ENCODE peak calls at places on chromosomes 3 and 15, in nine cellular contexts. M, Q, J, L, Z, U, B, F and X are unnamed samples.
A peak's percentile ranks its signal among the peaks of the same experiment; 100 is the strongest.

GRCh38 chr15:90037961-90038633 is 37.0 kb downstream of the ZNF710 start:
- DNase-seq in M (no peak), Q (peak; percentile 40), J (peak; percentile 28), L (no peak), Z (no peak), U (peak; percentile 35), B (peak; percentile 55), F (no peak), X (peak; percentile 78)

GRCh38 chr3:8932507-8932906 is 30.8 kb downstream of the RAD18 start:
- DNase-seq in M (no peak), Q (no peak), J (no peak), L (no peak), Z (no peak), U (no peak), B (no peak), F (no peak), X (no peak)

GRCh38 chr15:27686376-27686775 is 412.7 kb downstream of the OCA2 start:
- DNase-seq in M (no peak), Q (no peak), J (no peak), L (no peak), Z (peak; percentile 43), U (no peak), B (peak; percentile 7), F (no peak), X (no peak)

GRCh38 chr3:188083011-188083410 is 70.9 kb upstream of the LPP start:
- DNase-seq in M (no peak), Q (no peak), J (no peak), L (no peak), Z (no peak), U (no peak), B (no peak), F (no peak), X (no peak)

GRCh38 chr3:197331131-197331530 is 32.7 kb upstream of the DLG1 start:
- DNase-seq in M (peak; percentile 25), Q (no peak), J (no peak), L (no peak), Z (no peak), U (no peak), B (no peak), F (no peak), X (no peak)

GRCh38 chr15:29074045-29074444 is 188.3 kb downstream of the APBA2 start:
- DNase-seq in M (no peak), Q (no peak), J (no peak), L (no peak), Z (no peak), U (no peak), B (peak; percentile 42), F (no peak), X (no peak)

GRCh38 chr3:85864896-85865295 is 906.1 kb downstream of the CADM2 start:
- DNase-seq in M (no peak), Q (no peak), J (no peak), L (no peak), Z (no peak), U (no peak), B (no peak), F (no peak), X (no peak)

GRCh38 chr3:148789156-148789555 is 38.5 kb upstream of the CPB1 start:
- DNase-seq in M (peak; percentile 48), Q (no peak), J (peak; percentile 30), L (peak; percentile 17), Z (no peak), U (no peak), B (no peak), F (peak; percentile 33), X (no peak)

GRCh38 chr3:9627901-9628633 is 21.2 kb upstream of the MTMR14 start:
- DNase-seq in M (no peak), Q (no peak), J (no peak), L (no peak), Z (no peak), U (no peak), B (no peak), F (no peak), X (no peak)

GRCh38 chr15:69408841-69409240 is 5.3 kb upstream of the KIF23 start:
- DNase-seq in M (no peak), Q (no peak), J (no peak), L (no peak), Z (no peak), U (no peak), B (no peak), F (no peak), X (no peak)

GRCh38 chr15:69412701-69413100 is 1.4 kb upstream of the KIF23 start:
- DNase-seq in M (no peak), Q (no peak), J (no peak), L (no peak), Z (no peak), U (no peak), B (no peak), F (no peak), X (no peak)

GRCh38 chr15:69412274-69412673 is 1.9 kb upstream of the KIF23 start:
- DNase-seq in M (no peak), Q (no peak), J (no peak), L (no peak), Z (no peak), U (no peak), B (no peak), F (no peak), X (no peak)

GRCh38 chr15:69407719-69408400 is 6.3 kb upstream of the KIF23 start:
- DNase-seq in M (no peak), Q (no peak), J (no peak), L (no peak), Z (no peak), U (no peak), B (no peak), F (no peak), X (no peak)

DNA sequence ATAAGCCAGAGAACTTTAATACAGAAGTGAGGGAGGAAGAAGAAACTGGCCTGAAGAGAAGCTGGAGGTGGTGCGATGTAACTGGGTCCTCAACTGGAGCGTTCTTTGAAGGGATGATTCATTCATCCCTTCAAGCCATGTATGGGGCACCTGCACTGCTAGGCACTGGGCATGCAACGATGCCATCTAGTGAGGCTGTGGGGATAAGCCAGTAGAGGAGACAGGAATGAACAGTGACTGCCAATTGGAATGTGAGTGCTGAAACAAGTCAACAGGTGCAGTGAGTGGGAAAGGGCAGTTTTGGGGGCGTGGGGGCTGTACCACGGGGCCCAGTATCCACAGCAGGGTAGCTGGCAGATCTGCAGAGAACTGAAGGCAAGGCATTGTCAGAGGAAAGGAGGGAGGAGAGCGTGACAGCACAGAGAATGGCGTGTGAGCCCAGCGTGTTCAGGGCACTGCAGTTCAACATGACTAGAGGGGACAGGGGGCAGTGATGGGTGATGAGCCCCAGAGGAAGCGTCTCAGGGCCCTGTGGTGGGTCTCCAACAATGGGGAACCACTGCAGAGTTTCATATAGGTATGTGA is 3.8 kb upstream of the KIF23 start:
- DNase-seq in M (peak; percentile 67), Q (no peak), J (peak; percentile 37), L (no peak), Z (peak; percentile 71), U (no peak), B (peak; percentile 26), F (no peak), X (no peak)
- TF ChIP-seq CTCF in M (peak; percentile 75), Q (peak; percentile 6), J (peak; percentile 26), L (no peak), Z (peak; percentile 56), U (peak; percentile 27), B (peak; percentile 28), F (no peak), X (no peak)

GRCh38 chr3:141114179-141114745 is 63.1 kb downstream of the SPSB4 start:
- DNase-seq in M (no peak), Q (no peak), J (no peak), L (no peak), Z (no peak), U (no peak), B (no peak), F (no peak), X (no peak)

GRCh38 chr3:141115752-141116541 is 64.8 kb downstream of the SPSB4 start:
- DNase-seq in M (no peak), Q (no peak), J (peak; percentile 5), L (no peak), Z (no peak), U (no peak), B (no peak), F (no peak), X (no peak)

GRCh38 chr3:141112686-141113255 is 61.6 kb downstream of the SPSB4 start:
- DNase-seq in M (no peak), Q (no peak), J (no peak), L (no peak), Z (no peak), U (no peak), B (no peak), F (no peak), X (no peak)

GRCh38 chr3:141116791-141117190 is 65.6 kb downstream of the SPSB4 start:
- DNase-seq in M (no peak), Q (no peak), J (no peak), L (no peak), Z (no peak), U (no peak), B (no peak), F (no peak), X (no peak)

GRCh38 chr3:141114816-141115458 is 63.8 kb downstream of the SPSB4 start:
- DNase-seq in M (peak; percentile 80), Q (no peak), J (no peak), L (no peak), Z (peak; percentile 14), U (no peak), B (no peak), F (peak; percentile 28), X (no peak)
- TF ChIP-seq CTCF in M (peak; percentile 55), Q (peak; percentile 30), J (peak; percentile 17), L (peak; percentile 58), Z (no peak), U (peak; percentile 40), B (peak; percentile 24), F (peak; percentile 65), X (no peak)

GRCh38 chr15:99134317-99134821 is 29.5 kb downstream of the SYNM start:
- DNase-seq in M (no peak), Q (no peak), J (no peak), L (no peak), Z (no peak), U (no peak), B (no peak), F (no peak), X (no peak)
- TF ChIP-seq CTCF in M (no peak), Q (no peak), J (no peak), L (no peak), Z (no peak), U (no peak), B (no peak), F (no peak), X (no peak)

GRCh38 chr15:43509923-43510229 is 7.5 kb upstream of the MAP1A start:
- DNase-seq in M (no peak), Q (no peak), J (no peak), L (no peak), Z (no peak), U (no peak), B (no peak), F (no peak), X (no peak)

GRCh38 chr15:43509002-43509922 is 8.1 kb upstream of the MAP1A start:
- DNase-seq in M (peak; percentile 27), Q (peak; percentile 39), J (peak; percentile 70), L (no peak), Z (no peak), U (no peak), B (peak; percentile 44), F (no peak), X (no peak)

GRCh38 chr15:43510230-43511011 is 7.0 kb upstream of the MAP1A start:
- DNase-seq in M (peak; percentile 100), Q (peak; percentile 99), J (peak; percentile 99), L (peak; percentile 95), Z (peak; percentile 96), U (peak; percentile 99), B (peak; percentile 99), F (peak; percentile 98), X (peak; percentile 97)

GRCh38 chr15:43513550-43513949 is 3.9 kb upstream of the MAP1A start:
- DNase-seq in M (no peak), Q (no peak), J (no peak), L (no peak), Z (no peak), U (no peak), B (no peak), F (no peak), X (no peak)

GRCh38 chr15:43511012-43511885 is 6.2 kb upstream of the MAP1A start:
- DNase-seq in M (peak; percentile 70), Q (no peak), J (no peak), L (peak; percentile 16), Z (peak; percentile 52), U (no peak), B (peak; percentile 22), F (peak; percentile 25), X (peak; percentile 10)
- TF ChIP-seq CTCF in M (peak; percentile 66), Q (no peak), J (peak; percentile 13), L (peak; percentile 26), Z (peak; percentile 25), U (peak; percentile 35), B (peak; percentile 35), F (no peak), X (no peak)